ENCODE peak calls at places on chromosomes 1 and 21, in ten cellular contexts. U is T-helper 1 cell; B is amygdala; G is KBM-7; C is ascending aorta; F is GM12865; Y is CD8-positive, alpha-beta memory T cell; L is Kasumi-1; I is heart left ventricle; P is tibial artery. O is an unnamed sample.

GRCh38 chr1:45375104-45376090 is 35.2 kb upstream of the MUTYH start:
- DNase-seq in I (no peak), Y (no peak), F (peak; percentile 30), C (no peak), B (no peak), P (no peak), L (no peak), U (no peak), G (no peak), O (no peak)

GRCh38 chr1:6251233-6251632 is 7.3 kb downstream of the HES3 start:
- DNase-seq in L (no peak), P (no peak), G (no peak), Y (no peak), F (no peak), U (no peak), I (no peak), B (no peak), C (no peak), O (no peak)

GRCh38 chr1:209104646-209105045 is 478.9 kb upstream of the CAMK1G start:
- DNase-seq in P (no peak), Y (no peak), G (no peak), B (no peak), U (no peak), I (no peak), C (no peak), F (no peak), L (no peak), O (no peak)

GRCh38 chr1:23177031-23177430 is 8.4 kb upstream of the LUZP1 start:
- DNase-seq in F (no peak), G (no peak), C (no peak), U (no peak), I (no peak), Y (no peak), L (no peak), B (no peak), P (no peak), O (no peak)

GRCh38 chr1:81800741-81801031 is at the start of gene ADGRL2:
- DNase-seq in G (no peak), B (no peak), Y (no peak), U (no peak), P (no peak), F (no peak), I (no peak), C (no peak), L (no peak), O (peak; percentile 60)

GRCh38 chr1:195717651-195718050 is 890.6 kb downstream of the KCNT2 start:
- DNase-seq in U (no peak), C (no peak), P (no peak), Y (no peak), F (no peak), B (no peak), G (peak; percentile 32), L (peak; percentile 33), I (no peak), O (no peak)

GRCh38 chr1:92961896-92962752 is 862 bp upstream of the DIPK1A start:
- DNase-seq in G (peak; percentile 11), P (peak; percentile 38), C (no peak), I (peak; percentile 37), B (no peak), Y (peak; percentile 86), F (peak; percentile 94), U (peak; percentile 71), L (peak; percentile 19), O (peak; percentile 83)

GRCh38 chr1:205041121-205041758 is 1.8 kb upstream of the CNTN2 start:
- DNase-seq in L (no peak), B (no peak), C (no peak), U (no peak), P (no peak), I (no peak), Y (no peak), G (no peak), F (no peak), O (no peak)

GRCh38 chr1:85898861-85899260 is 190.6 kb upstream of the ZNHIT6 start:
- DNase-seq in U (no peak), P (no peak), C (no peak), I (no peak), F (no peak), G (no peak), Y (no peak), L (no peak), B (no peak), O (no peak)

GRCh38 chr1:46183926-46184557 is 7.8 kb upstream of the P3R3URF start:
- DNase-seq in Y (no peak), I (no peak), P (no peak), F (peak; percentile 70), L (peak; percentile 62), U (no peak), C (no peak), B (no peak), G (peak; percentile 41), O (no peak)

GRCh38 chr1:162136760-162137537 is 67.5 kb downstream of the NOS1AP start:
- DNase-seq in C (no peak), I (no peak), G (no peak), B (no peak), F (no peak), L (no peak), P (no peak), Y (no peak), U (no peak), O (no peak)

GRCh38 chr1:235648954-235649721 is 446 bp downstream of the GNG4 start:
- DNase-seq in L (peak; percentile 56), C (no peak), B (no peak), G (peak; percentile 70), P (peak; percentile 41), U (peak; percentile 42), F (peak; percentile 30), Y (peak; percentile 58), I (peak; percentile 58), O (peak; percentile 84)

GRCh38 chr1:214660900-214661299 is 57.9 kb downstream of the CENPF start:
- DNase-seq in F (no peak), Y (no peak), B (no peak), G (no peak), L (peak; percentile 12), C (no peak), U (no peak), P (no peak), I (peak; percentile 29), O (no peak)

GRCh38 chr1:31848381-31848897 is 32.6 kb upstream of the SPOCD1 start:
- DNase-seq in I (no peak), F (peak; percentile 60), C (no peak), P (no peak), G (no peak), U (peak; percentile 19), B (no peak), Y (peak; percentile 43), L (no peak), O (peak; percentile 64)

GRCh38 chr1:29974345-29974744 is 738.0 kb downstream of the PTPRU start:
- DNase-seq in I (no peak), P (no peak), B (no peak), C (no peak), U (no peak), F (peak; percentile 5), G (no peak), Y (no peak), L (no peak), O (no peak)

GRCh38 chr1:244603498-244603897 is 49.4 kb upstream of the DESI2 start:
- DNase-seq in C (no peak), F (peak; percentile 27), L (peak; percentile 29), P (no peak), Y (peak; percentile 27), G (peak; percentile 45), U (no peak), B (no peak), I (no peak), O (no peak)

GRCh38 chr1:207811920-207812720 is 60.3 kb downstream of the CD46 start:
- DNase-seq in U (no peak), P (peak; percentile 83), L (peak; percentile 7), C (no peak), G (no peak), Y (no peak), F (peak; percentile 38), B (no peak), I (peak; percentile 86), O (peak; percentile 87)

GRCh38 chr1:89633745-89634625 is 1.1 kb downstream of the LRRC8C start:
- DNase-seq in L (peak; percentile 33), I (no peak), C (no peak), F (peak; percentile 39), B (no peak), Y (peak; percentile 6), U (no peak), P (no peak), G (peak; percentile 39), O (no peak)

GRCh38 chr1:52153898-52154297 is 12.0 kb downstream of the ZFYVE9 start:
- DNase-seq in B (no peak), I (no peak), U (no peak), L (no peak), F (no peak), Y (no peak), C (no peak), P (no peak), G (no peak), O (no peak)

GRCh38 chr1:159141584-159142518 is 29.6 kb upstream of the CADM3 start:
- DNase-seq in I (no peak), B (peak; percentile 26), F (peak; percentile 5), P (no peak), C (no peak), L (no peak), U (no peak), Y (no peak), G (no peak), O (no peak)

GRCh38 chr1:155064109-155064812 is 721 bp downstream of the EFNA4 start:
- DNase-seq in F (peak; percentile 34), G (peak; percentile 49), P (no peak), I (no peak), L (peak; percentile 33), C (no peak), U (no peak), B (no peak), Y (no peak), O (no peak)

GRCh38 chr1:40630488-40631223 is 34.8 kb downstream of the RIMS3 start:
- DNase-seq in Y (no peak), F (peak; percentile 66), I (no peak), P (no peak), B (no peak), L (peak; percentile 15), G (peak; percentile 39), U (peak; percentile 5), C (no peak), O (no peak)

GRCh38 chr1:160942926-160943325 is 11.7 kb downstream of the ITLN2 start:
- DNase-seq in P (no peak), L (peak; percentile 16), C (no peak), B (no peak), F (no peak), I (no peak), U (no peak), G (peak; percentile 26), Y (no peak), O (no peak)

GRCh38 chr1:155326020-155326526 is 5.4 kb downstream of the RUSC1 start:
- DNase-seq in I (no peak), Y (no peak), F (no peak), G (no peak), P (no peak), C (no peak), L (no peak), U (no peak), B (no peak), O (no peak)

GRCh38 chr1:66503841-66504470 is 30.0 kb upstream of the SGIP1 start:
- DNase-seq in P (peak; percentile 43), L (peak; percentile 69), I (peak; percentile 39), F (peak; percentile 66), U (peak; percentile 3), C (no peak), G (peak; percentile 62), B (no peak), Y (no peak), O (no peak)

GRCh38 chr21:41370840-41371697 is 9.2 kb downstream of the MX2 start:
- DNase-seq in Y (no peak), B (no peak), U (no peak), C (no peak), P (no peak), L (no peak), F (no peak), I (no peak), G (no peak), O (no peak)

GRCh38 chr1:1407101-1407956 is at the start of gene MRPL20:
- DNase-seq in I (peak; percentile 97), C (peak; percentile 76), Y (peak; percentile 94), G (peak; percentile 92), P (peak; percentile 94), U (peak; percentile 95), L (peak; percentile 86), B (peak; percentile 80), F (peak; percentile 97), O (peak; percentile 99)

GRCh38 chr1:115955228-115955627 is 21.1 kb upstream of the SLC22A15 start:
- DNase-seq in P (no peak), L (no peak), U (no peak), C (no peak), F (no peak), Y (no peak), I (no peak), B (no peak), G (no peak), O (no peak)

O was measured in posterior vena cava.